ENCODE peak calls at places on chromosomes 5 and 9, in nine cellular contexts. C is PC-9, S is fibroblast of mammary gland, R is ovary, G is GM12865, N is astrocyte of the spinal cord, B is A673, W is AG04450, J is prostate gland. Q is an unnamed sample.

GRCh38 chr5:68276740-68277139 is 61.2 kb downstream of the PIK3R1 start:
- DNase-seq in R (no peak), B (no peak), S (no peak), W (no peak), C (no peak), J (no peak), N (no peak), G (no peak), Q (no peak)

GRCh38 chr5:171428168-171428658 is 8.8 kb downstream of the FGF18 start:
- DNase-seq in J (no peak), S (no peak), B (no peak), N (no peak), G (no peak), C (no peak), W (no peak), R (peak), Q (no peak)

GRCh38 chr5:126450388-126450787 is 27.2 kb downstream of the GRAMD2B start:
- DNase-seq in B (no peak), R (no peak), G (peak), C (no peak), N (no peak), J (no peak), W (no peak), S (no peak), Q (no peak)

GRCh38 chr9:129547063-129547462 is 73.8 kb downstream of the C9orf50 start:
- DNase-seq in J (no peak), R (no peak), C (no peak), G (no peak), N (no peak), S (no peak), W (no peak), B (no peak), Q (no peak)

GRCh38 chr9:122122903-122123632 is 30.0 kb upstream of the TTLL11 start:
- DNase-seq in C (peak), R (peak), J (peak), G (peak), W (peak), S (peak), B (peak), N (peak), Q (peak)

GRCh38 chr9:123679330-123679987 is 250.5 kb downstream of the DENND1A start:
- DNase-seq in B (no peak), W (no peak), R (no peak), C (no peak), N (no peak), G (peak), S (no peak), J (no peak), Q (no peak)

GRCh38 chr9:92147030-92147853 is 32.0 kb upstream of the SPTLC1 start:
- DNase-seq in J (no peak), N (peak), C (peak), B (no peak), S (peak), R (peak), G (peak), W (peak), Q (peak)

GRCh38 chr5:102654559-102655354 is 100.3 kb upstream of the PAM start:
- DNase-seq in G (no peak), B (no peak), J (no peak), C (no peak), S (peak), W (no peak), R (no peak), N (no peak), Q (no peak)

GRCh38 chr5:160547061-160547460 is 125.4 kb downstream of the PTTG1 start:
- DNase-seq in W (no peak), B (no peak), C (no peak), N (no peak), S (no peak), J (no peak), G (no peak), R (no peak), Q (no peak)

GRCh38 chr5:172235132-172235780 is 41.3 kb downstream of the EFCAB9 start:
- DNase-seq in G (peak), C (no peak), R (no peak), S (peak), B (no peak), J (no peak), N (peak), W (no peak), Q (peak)

GRCh38 chr5:25963251-25964008 is 1075.0 kb downstream of the CDH9 start:
- DNase-seq in G (no peak), N (no peak), W (no peak), B (no peak), R (no peak), C (no peak), S (peak), J (no peak), Q (no peak)

GRCh38 chr9:138083873-138084272 is 206.3 kb downstream of the CACNA1B start:
- DNase-seq in W (no peak), N (no peak), C (no peak), J (no peak), R (peak), G (no peak), S (no peak), B (no peak), Q (no peak)

GRCh38 chr5:28066856-28067255 is 1028.5 kb upstream of the CDH9 start:
- DNase-seq in N (no peak), R (no peak), G (no peak), W (no peak), J (no peak), C (no peak), S (no peak), B (no peak), Q (no peak)

GRCh38 chr5:82355921-82356454 is 77.8 kb upstream of the RPS23 start:
- DNase-seq in S (peak), G (no peak), W (no peak), J (no peak), R (no peak), C (no peak), N (no peak), B (no peak), Q (peak)

DNA sequence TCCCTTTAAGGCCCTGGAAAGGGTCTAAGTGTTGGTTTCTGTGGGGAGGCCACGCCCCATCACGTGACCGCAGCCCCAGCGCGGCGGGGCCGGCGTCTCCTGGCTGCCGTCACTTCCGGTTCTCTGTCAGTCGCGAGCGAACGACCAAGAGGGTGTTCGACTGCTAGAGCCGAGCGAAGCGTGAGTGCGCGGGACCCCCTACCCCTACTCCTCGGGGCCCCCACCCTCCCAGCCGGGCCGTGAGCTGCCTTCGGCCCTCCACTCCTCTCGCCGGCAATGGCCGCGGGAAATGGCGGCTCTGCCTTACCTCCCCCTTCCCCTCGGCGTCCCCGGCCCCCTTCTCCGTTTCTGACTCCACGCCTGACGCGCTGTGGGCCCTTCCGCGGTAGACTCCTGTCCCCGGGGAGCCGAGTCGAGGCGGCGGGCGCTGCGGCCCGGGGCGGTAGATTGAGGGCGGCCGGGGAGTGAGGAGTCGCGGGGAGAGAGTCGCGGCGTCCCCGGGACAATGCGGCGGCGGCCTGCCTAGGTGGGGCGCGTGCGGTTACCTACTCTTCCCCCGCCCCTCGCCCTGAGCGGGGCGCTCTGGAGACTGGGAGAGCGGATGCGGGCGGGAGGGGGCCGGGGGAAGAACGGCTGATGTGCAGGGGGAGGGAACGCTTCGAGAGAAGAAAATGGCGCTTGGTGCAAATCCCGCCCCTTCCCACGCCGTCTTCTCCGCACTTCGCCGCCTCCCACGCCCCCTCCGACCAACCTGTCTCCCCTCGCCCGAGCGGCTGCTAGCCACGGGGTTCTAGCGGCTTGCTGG is at the start of gene SUB1:
- DNase-seq in R (peak), J (peak), B (peak), C (peak), N (peak), S (peak), W (peak), G (peak), Q (peak)
- H3K4me3 ChIP-seq in R (peak), J (peak), B (peak), C (peak), N (peak), S (peak), W (peak), G (peak), Q (peak)

DNA sequence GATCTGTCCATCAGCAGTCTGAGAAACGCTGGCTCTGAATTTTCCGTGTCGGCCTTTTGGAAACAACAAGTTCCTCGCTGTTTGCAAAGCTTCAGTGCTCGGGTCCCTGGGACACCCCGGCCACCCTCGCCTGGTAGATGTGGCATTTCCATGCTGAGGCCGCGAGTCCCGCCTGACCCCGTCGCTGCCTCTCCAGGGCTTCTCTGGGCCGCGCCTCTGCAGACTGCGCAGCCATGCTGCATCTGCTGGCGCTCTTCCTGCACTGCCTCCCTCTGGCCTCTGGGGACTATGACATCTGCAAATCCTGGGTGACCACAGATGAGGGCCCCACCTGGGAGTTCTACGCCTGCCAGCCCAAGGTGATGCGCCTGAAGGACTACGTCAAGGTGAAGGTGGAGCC is 4.7 kb downstream of the NTNG2 start:
- DNase-seq in N (no peak), S (no peak), B (no peak), W (no peak), C (no peak), R (no peak), G (no peak), J (no peak), Q (no peak)
- TF ChIP-seq CTCF in N (peak), S (peak), B (peak), W (peak), C (peak), R (no peak), G (no peak), J (peak), Q (peak)

GRCh38 chr9:97575673-97576048 is 57.5 kb downstream of the TSTD2 start:
- DNase-seq in G (no peak), W (no peak), B (no peak), N (no peak), S (no peak), J (no peak), R (no peak), C (no peak), Q (no peak)
- H3K4me3 ChIP-seq in G (no peak), W (no peak), B (no peak), N (no peak), S (no peak), J (no peak), R (no peak), C (no peak), Q (no peak)

GRCh38 chr9:115200711-115201505 is 83.0 kb upstream of the TNC start:
- DNase-seq in R (no peak), N (no peak), G (no peak), W (no peak), C (no peak), S (peak), B (no peak), J (peak), Q (no peak)

GRCh38 chr9:115202181-115202580 is 84.2 kb upstream of the TNC start:
- DNase-seq in C (no peak), W (no peak), B (peak), S (no peak), R (no peak), J (no peak), N (no peak), G (no peak), Q (no peak)

GRCh38 chr9:115207003-115207837 is 89.3 kb upstream of the TNC start:
- DNase-seq in N (no peak), S (peak), G (peak), W (no peak), B (no peak), R (no peak), J (no peak), C (no peak), Q (no peak)

GRCh38 chr9:115204827-115205506 is 87.0 kb upstream of the TNC start:
- DNase-seq in W (peak), C (no peak), N (peak), B (no peak), S (peak), G (peak), R (no peak), J (no peak), Q (peak)

GRCh38 chr9:115202960-115203751 is 85.2 kb upstream of the TNC start:
- DNase-seq in J (no peak), C (no peak), S (peak), N (peak), W (peak), G (peak), B (peak), R (no peak), Q (peak)
- TF ChIP-seq CTCF in J (no peak), C (no peak), S (peak), N (no peak), W (no peak), G (no peak), B (peak), R (no peak), Q (no peak)

GRCh38 chr5:64942460-64942859 is 173.7 kb downstream of the CWC27 start:
- DNase-seq in W (no peak), S (no peak), R (no peak), J (no peak), G (no peak), C (no peak), N (no peak), B (no peak), Q (no peak)

GRCh38 chr5:64944868-64945267 is 176.1 kb downstream of the CWC27 start:
- DNase-seq in B (no peak), W (no peak), R (no peak), G (no peak), N (no peak), S (no peak), J (no peak), C (no peak), Q (no peak)

DNA sequence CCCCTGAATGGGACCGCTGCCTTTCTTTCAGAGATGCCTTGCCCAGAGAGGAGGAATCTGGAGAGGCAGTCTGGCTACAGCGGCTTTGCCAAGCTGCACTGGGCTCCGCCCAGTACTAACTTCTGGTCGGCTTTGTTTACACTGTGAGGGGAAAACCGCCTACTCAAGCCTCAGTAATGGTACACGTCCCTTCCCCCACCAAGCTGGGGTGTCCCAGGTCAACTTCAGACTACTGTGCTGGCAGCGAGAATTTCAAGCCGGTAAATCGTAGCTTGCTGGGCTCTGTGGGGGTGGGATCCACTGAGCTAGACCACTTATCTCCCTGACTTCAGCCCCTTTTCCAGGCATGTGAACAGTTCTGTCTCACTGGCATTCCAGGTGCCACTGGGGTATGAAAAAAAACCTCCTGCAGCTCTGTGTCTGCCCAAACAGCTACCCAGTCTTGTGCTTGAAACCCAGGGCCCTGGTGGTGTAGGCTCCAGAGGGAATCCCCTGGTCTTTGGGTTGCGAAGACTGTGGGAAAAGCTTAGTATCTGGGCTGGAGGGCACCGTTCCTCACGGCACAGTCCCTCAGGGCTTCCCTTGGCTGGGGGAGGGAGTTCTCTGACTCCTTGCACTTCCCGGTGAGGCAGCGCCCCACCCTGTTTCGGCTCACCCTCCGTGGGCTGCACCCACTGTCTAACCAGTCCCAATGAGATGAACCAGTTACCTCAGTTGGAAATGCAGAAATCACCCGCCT is 171.2 kb downstream of the CWC27 start:
- DNase-seq in R (peak), C (peak), B (no peak), S (peak), J (peak), G (no peak), W (no peak), N (peak), Q (peak)
- H3K4me3 ChIP-seq in R (no peak), C (peak), B (no peak), S (no peak), J (no peak), G (no peak), W (no peak), N (no peak), Q (no peak)

GRCh38 chr9:1619915-1620705 is 395.0 kb upstream of the SMARCA2 start:
- DNase-seq in N (no peak), J (no peak), B (peak), C (no peak), S (peak), R (no peak), G (peak), W (no peak), Q (peak)
- TF ChIP-seq CTCF in N (no peak), J (peak), B (peak), C (peak), S (no peak), R (no peak), G (peak), W (no peak), Q (no peak)

GRCh38 chr9:134379774-134380431 is 53.6 kb downstream of the RXRA start:
- DNase-seq in W (no peak), S (peak), N (peak), C (peak), G (no peak), J (peak), R (no peak), B (no peak), Q (no peak)

GRCh38 chr9:134382733-134383132 is 56.5 kb downstream of the RXRA start:
- DNase-seq in C (no peak), B (no peak), J (no peak), S (no peak), W (no peak), G (no peak), N (no peak), R (no peak), Q (no peak)

GRCh38 chr9:134383148-134383547 is 56.9 kb downstream of the RXRA start:
- DNase-seq in R (no peak), S (no peak), W (no peak), C (no peak), N (no peak), G (no peak), J (no peak), B (no peak), Q (no peak)

GRCh38 chr9:134381262-134381661 is 55.0 kb downstream of the RXRA start:
- DNase-seq in R (no peak), G (no peak), W (no peak), C (no peak), B (no peak), S (no peak), N (no peak), J (no peak), Q (no peak)

GRCh38 chr9:134381671-134382505 is 55.6 kb downstream of the RXRA start:
- DNase-seq in W (no peak), B (no peak), N (peak), C (no peak), R (no peak), J (no peak), G (peak), S (no peak), Q (no peak)
- H3K4me3 ChIP-seq in W (no peak), B (no peak), N (no peak), C (no peak), R (no peak), J (no peak), G (no peak), S (no peak), Q (no peak)

GRCh38 chr5:78009937-78010527 is 233.9 kb upstream of the TBCA start:
- DNase-seq in G (no peak), W (peak), B (no peak), R (no peak), S (peak), C (no peak), J (no peak), N (peak), Q (peak)
- TF ChIP-seq CTCF in G (no peak), W (no peak), B (no peak), R (no peak), S (peak), C (no peak), J (no peak), N (peak), Q (peak)

DNA sequence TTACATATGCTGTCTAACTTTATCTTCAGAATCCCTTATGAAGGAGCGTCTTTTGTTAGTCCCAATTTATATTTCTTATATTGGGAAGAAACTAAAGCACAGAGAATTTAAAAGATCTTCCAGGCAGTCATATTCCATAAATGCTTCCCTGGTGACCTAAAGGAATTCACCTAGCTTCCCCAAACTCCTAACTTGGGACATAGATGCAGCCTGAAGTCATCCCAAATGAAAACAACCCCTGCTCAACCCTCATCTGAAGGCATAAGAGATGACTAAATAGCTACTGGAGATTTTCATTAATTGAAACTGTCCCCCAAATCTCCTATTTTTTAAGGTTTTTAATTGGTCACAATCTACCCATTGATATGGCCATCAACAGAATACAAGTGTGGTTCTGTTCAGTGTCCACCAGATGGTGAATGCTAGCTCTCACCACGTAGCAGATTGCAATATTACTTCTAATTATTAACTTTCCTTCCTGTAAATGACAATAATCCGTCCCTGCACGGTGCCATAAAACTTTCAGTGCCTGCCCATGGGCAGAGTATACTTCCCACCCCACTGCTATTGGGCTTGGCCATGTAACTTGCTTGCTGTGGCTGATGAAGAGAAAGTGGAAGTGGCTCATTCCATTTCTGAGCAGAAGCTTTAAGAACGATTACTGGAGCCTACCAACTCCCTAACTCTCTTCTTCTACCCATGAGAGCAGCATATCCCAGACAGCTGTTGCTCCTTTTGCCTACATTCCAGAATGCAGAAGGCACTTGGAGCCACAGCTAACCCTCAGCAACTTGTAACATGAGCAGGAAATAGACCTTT is 18.7 kb downstream of the PRUNE2 start:
- DNase-seq in B (no peak), N (peak), G (peak), R (no peak), W (no peak), J (no peak), S (no peak), C (no peak), Q (no peak)
- H3K4me3 ChIP-seq in B (no peak), N (no peak), G (peak), R (no peak), W (no peak), J (no peak), S (no peak), C (no peak), Q (no peak)

GRCh38 chr9:85716031-85716877 is 25.5 kb downstream of the AGTPBP1 start:
- DNase-seq in C (no peak), J (no peak), G (peak), R (no peak), N (no peak), S (no peak), W (no peak), B (no peak), Q (no peak)
- TF ChIP-seq CTCF in C (no peak), J (no peak), G (peak), R (no peak), N (no peak), S (peak), W (peak), B (peak), Q (peak)

Q was measured in fibroblast of pulmonary artery.